ENCODE peak calls at places on chromosomes 5 and 9, in ten cellular contexts. W is D341Med; U is tibial artery; K is stimulated activated CD8-positive, alpha-beta memory T cell treated with anti-CD3 and anti-CD28 coated beads, Interleukin-15, amount 100 ng/mL, for 1 hour; O is H54; V is ELR; Z is H9; T is heart left ventricle; H is GF-D8; Q is NCI-H1105 treated with DMSO at 0.1 percent for 48 hours. A is an unnamed sample.

GRCh38 chr5:50365615-50366251 is 75.4 kb downstream of the EMB start:
- DNase-seq in W (no peak), U (peak), K (no peak), O (no peak), V (no peak), Z (no peak), T (no peak), H (no peak), Q (no peak), A (no peak)

GRCh38 chr5:179400020-179400419 is 54.8 kb upstream of the ADAMTS2 start:
- DNase-seq in W (no peak), U (no peak), K (no peak), O (no peak), V (no peak), Z (peak), T (no peak), H (no peak), Q (no peak), A (no peak)

GRCh38 chr9:138022756-138023393 is 145.3 kb downstream of the CACNA1B start:
- DNase-seq in W (peak), U (no peak), K (no peak), O (no peak), V (no peak), Z (peak), T (no peak), H (no peak), Q (no peak), A (no peak)

GRCh38 chr5:40682431-40683017 is 2.8 kb downstream of the PTGER4 start:
- DNase-seq in W (no peak), U (no peak), K (no peak), O (no peak), V (no peak), Z (no peak), T (no peak), H (no peak), Q (no peak), A (no peak)

GRCh38 chr5:170155771-170156170 is 50.1 kb downstream of the FOXI1 start:
- DNase-seq in W (no peak), U (no peak), K (no peak), O (no peak), V (no peak), Z (no peak), T (no peak), H (no peak), Q (no peak), A (no peak)

GRCh38 chr5:78102498-78102897 is 192.0 kb downstream of the AP3B1 start:
- DNase-seq in W (no peak), U (no peak), K (no peak), O (no peak), V (peak), Z (no peak), T (no peak), H (no peak), Q (no peak), A (no peak)

GRCh38 chr9:1946506-1946905 is 68.6 kb upstream of the SMARCA2 start:
- DNase-seq in W (no peak), U (no peak), K (no peak), O (no peak), V (no peak), Z (no peak), T (no peak), H (no peak), Q (peak), A (no peak)

GRCh38 chr9:115167175-115167574 is 49.2 kb upstream of the TNC start:
- DNase-seq in W (no peak), U (no peak), K (no peak), O (peak), V (peak), Z (no peak), T (no peak), H (no peak), Q (no peak), A (no peak)

GRCh38 chr5:143208781-143209510 is 194.5 kb downstream of the NR3C1 start:
- DNase-seq in W (no peak), U (no peak), K (no peak), O (no peak), V (no peak), Z (no peak), T (no peak), H (no peak), Q (no peak), A (no peak)

GRCh38 chr5:32916648-32917047 is 205.5 kb downstream of the NPR3 start:
- DNase-seq in W (peak), U (no peak), K (no peak), O (no peak), V (peak), Z (peak), T (no peak), H (no peak), Q (no peak), A (peak)